ENCODE peak calls at places on chromosomes 7 and 10, in seven cellular contexts. D is neural crest cell, A is SK-N-SH, O is GM20000, Z is mucosa of descending colon, E is left ventricle myocardium inferior, Y is psoas muscle. S is an unnamed sample.

GRCh38 chr7:126574276-126574675 is 678.5 kb downstream of the GRM8 start:
- DNase-seq in A (no peak), D (no peak), Y (no peak), O (no peak), Z (no peak), E (no peak), S (no peak)

GRCh38 chr7:102992820-102993531 is 80.2 kb downstream of the LRRC17 start:
- DNase-seq in E (no peak), O (no peak), Y (no peak), A (no peak), Z (no peak), D (no peak), S (no peak)

GRCh38 chr10:79206300-79207095 is 137.7 kb downstream of the ZMIZ1 start:
- DNase-seq in Z (no peak), A (no peak), O (no peak), D (no peak), Y (no peak), E (no peak), S (no peak)

GRCh38 chr7:134474902-134475301 is 16.0 kb upstream of the AKR1B1 start:
- DNase-seq in E (no peak), O (no peak), A (no peak), Z (no peak), D (no peak), Y (no peak), S (no peak)

GRCh38 chr10:46002916-46003693 is 27.3 kb downstream of the NCOA4 start:
- DNase-seq in D (no peak), E (no peak), Z (no peak), A (no peak), O (no peak), Y (no peak), S (no peak)

GRCh38 chr7:48097511-48098231 is 8.6 kb downstream of the UPP1 start:
- DNase-seq in D (no peak), O (no peak), Z (no peak), A (no peak), Y (no peak), E (no peak), S (no peak)

GRCh38 chr7:1919539-1920265 is 249.6 kb downstream of the ELFN1 start:
- DNase-seq in D (no peak), E (peak; percentile 63), Z (peak; percentile 44), O (no peak), Y (no peak), A (no peak), S (no peak)

GRCh38 chr7:27921081-27921836 is 181.3 kb downstream of the TAX1BP1 start:
- DNase-seq in Y (no peak), O (peak; percentile 30), E (no peak), Z (no peak), D (peak; percentile 30), A (peak; percentile 73), S (peak; percentile 80)

GRCh38 chr10:31975157-31975765 is 46.6 kb upstream of the ARHGAP12 start:
- DNase-seq in O (no peak), D (no peak), Y (no peak), A (no peak), E (no peak), Z (no peak), S (no peak)

GRCh38 chr10:47058961-47059391 is 147.7 kb downstream of the PTPN20 start:
- DNase-seq in Y (no peak), O (no peak), E (no peak), D (no peak), Z (no peak), A (no peak), S (no peak)

GRCh38 chr7:132140341-132140740 is 435.9 kb downstream of the PLXNA4 start:
- DNase-seq in E (no peak), D (no peak), A (no peak), O (no peak), Z (no peak), Y (no peak), S (no peak)

GRCh38 chr7:37445800-37446199 is 2.9 kb downstream of the ELMO1 start:
- DNase-seq in O (no peak), Z (no peak), Y (no peak), D (no peak), A (no peak), E (no peak), S (no peak)

GRCh38 chr7:901388-902154 is 25.2 kb downstream of the GET4 start:
- DNase-seq in Y (peak; percentile 80), E (peak; percentile 73), A (peak; percentile 100), O (peak; percentile 89), D (peak; percentile 70), Z (peak; percentile 95), S (peak; percentile 76)

GRCh38 chr10:119449210-119449584 is 93.3 kb downstream of the RGS10 start:
- DNase-seq in A (no peak), Y (no peak), D (no peak), Z (no peak), O (no peak), E (no peak), S (no peak)

GRCh38 chr10:132133005-132133404 is 53.7 kb upstream of the DPYSL4 start:
- DNase-seq in E (peak; percentile 7), Y (peak; percentile 12), D (peak; percentile 28), Z (no peak), O (no peak), A (peak; percentile 88), S (no peak)

GRCh38 chr7:130446285-130446684 is 5.5 kb upstream of the CEP41 start:
- DNase-seq in Z (no peak), E (no peak), A (no peak), O (no peak), D (no peak), Y (no peak), S (peak; percentile 44)

DNA sequence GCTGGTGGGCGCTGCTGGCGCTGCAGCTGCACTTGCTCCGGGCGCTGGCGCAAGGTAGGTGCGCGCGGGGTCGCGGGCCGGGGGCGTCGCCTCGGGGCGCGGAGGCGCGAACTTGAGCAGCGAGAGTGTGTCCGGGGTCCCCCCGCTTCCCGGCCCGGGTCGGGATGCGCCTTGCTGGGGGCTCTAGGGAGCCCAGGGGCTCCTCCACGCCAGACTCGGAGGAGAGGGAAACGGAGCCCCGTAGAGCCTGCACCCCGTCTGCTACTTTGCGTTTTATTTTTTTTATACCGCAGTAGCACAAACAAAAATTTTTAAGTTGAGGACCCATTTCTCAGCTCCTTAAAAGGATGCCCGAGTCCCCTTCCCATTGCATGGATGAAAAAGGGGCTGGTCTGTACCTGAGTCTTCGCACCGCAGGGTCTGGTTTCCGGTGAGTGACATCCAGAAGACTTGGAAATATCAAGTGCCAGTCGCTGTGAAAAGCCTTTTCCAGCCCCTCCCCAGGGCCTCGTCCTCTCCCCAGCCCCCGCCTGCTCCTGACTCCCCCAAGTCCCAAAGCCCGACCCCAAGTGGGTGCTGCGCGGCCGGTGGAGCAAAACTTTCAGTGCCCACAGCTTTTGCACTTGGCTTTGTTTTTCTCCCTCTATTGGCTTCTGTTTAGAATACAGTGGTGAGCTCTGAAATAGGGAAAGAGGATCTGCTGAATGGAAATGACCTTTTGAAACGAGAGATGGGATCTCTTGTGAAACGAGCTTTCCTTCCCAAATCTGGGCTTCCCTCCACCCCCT is 973 bp downstream of the SDK1 start:
- DNase-seq in D (peak; percentile 26), Z (no peak), Y (no peak), A (peak; percentile 60), O (peak; percentile 22), E (no peak), S (no peak)
- TF ChIP-seq CTCF in D (peak; percentile 51), Z (no peak), Y (no peak), A (peak; percentile 23), O (no peak), E (peak; percentile 44), S (no peak)

DNA sequence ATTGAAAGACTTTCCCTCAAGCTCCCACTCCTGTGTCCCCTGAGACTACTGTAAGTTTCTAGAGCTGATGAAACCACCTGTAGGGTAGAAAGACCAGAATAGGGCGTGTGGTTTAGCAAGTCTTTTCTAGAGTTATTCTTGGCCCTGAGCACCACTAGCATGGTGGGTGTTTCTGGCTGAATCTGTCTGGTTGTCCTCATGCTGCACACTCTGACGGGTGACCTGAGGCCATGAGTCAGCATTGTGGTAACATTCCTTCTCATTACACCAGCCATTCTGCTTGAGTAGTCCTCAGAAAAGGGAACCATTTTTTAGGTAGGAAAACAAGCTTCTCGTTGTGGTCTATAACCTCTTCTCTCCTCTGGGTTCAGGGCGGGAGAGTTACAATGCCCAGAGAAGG is 250.3 kb downstream of the SNX13 start:
- DNase-seq in Z (no peak), A (no peak), Y (no peak), O (no peak), D (no peak), E (no peak), S (peak; percentile 38)
- TF ChIP-seq CTCF in Z (no peak), A (no peak), Y (no peak), O (no peak), D (no peak), E (no peak), S (no peak)

GRCh38 chr7:111953611-111954010 is 252.6 kb downstream of the DOCK4 start:
- DNase-seq in Z (no peak), A (peak; percentile 41), Y (no peak), O (no peak), D (no peak), E (no peak), S (peak; percentile 26)
- TF ChIP-seq CTCF in Z (no peak), A (peak; percentile 36), Y (peak; percentile 30), O (no peak), D (no peak), E (peak; percentile 48), S (no peak)

GRCh38 chr10:116993610-116994009 is 11.4 kb downstream of the SHTN1 start:
- DNase-seq in O (no peak), Z (no peak), D (no peak), E (no peak), A (no peak), Y (no peak), S (no peak)
- TF ChIP-seq CTCF in O (no peak), Z (no peak), D (no peak), E (no peak), A (no peak), Y (no peak), S (no peak)

DNA sequence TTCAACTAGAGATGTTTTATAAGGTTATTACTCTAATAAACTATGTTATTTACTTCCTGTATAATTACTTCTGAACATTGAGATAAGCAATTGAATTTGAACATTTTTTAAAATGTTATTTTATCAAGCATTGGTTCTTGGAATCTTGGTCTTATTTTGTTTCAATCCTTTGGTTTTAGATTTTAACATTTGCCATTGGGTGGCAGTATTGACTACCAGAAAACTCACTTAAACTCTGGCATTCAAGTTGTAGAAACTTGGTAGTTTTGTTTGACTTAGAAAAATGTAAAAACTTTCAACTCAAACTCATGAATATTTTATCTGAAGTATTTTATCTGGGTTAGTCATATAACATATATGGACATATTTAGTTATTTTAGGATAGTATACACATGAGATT is 48.1 kb downstream of the ATRNL1 start:
- DNase-seq in Z (no peak), A (peak; percentile 4), E (no peak), O (no peak), D (no peak), Y (no peak), S (peak; percentile 5)
- TF ChIP-seq CTCF in Z (no peak), A (peak; percentile 60), E (peak; percentile 40), O (no peak), D (peak; percentile 69), Y (peak; percentile 15), S (no peak)

S was measured in GM12865.